ENCODE peak calls at places on chromosomes 1 and 21, in eight cellular contexts. Y is H9, N is upper lobe of left lung, U is A549, T is hepatocyte, A is AG09309, V is GM10248, E is GM20000. I is an unnamed sample.

GRCh38 chr1:85398391-85399064 is 66.4 kb downstream of the DDAH1 start:
- DNase-seq in E (no peak), A (no peak), Y (no peak), U (no peak), N (no peak), V (no peak), T (no peak), I (no peak)

GRCh38 chr1:113530021-113530420 is 139.7 kb downstream of the MAGI3 start:
- DNase-seq in V (no peak), N (no peak), T (no peak), A (no peak), E (no peak), U (no peak), Y (no peak), I (no peak)

GRCh38 chr21:27104749-27105439 is 138.0 kb upstream of the ADAMTS5 start:
- DNase-seq in T (no peak), U (no peak), E (no peak), V (no peak), Y (no peak), N (no peak), A (peak), I (no peak)

GRCh38 chr1:54409156-54410142 is 3.3 kb upstream of the SSBP3 start:
- DNase-seq in V (peak), E (peak), U (no peak), Y (no peak), A (no peak), N (no peak), T (no peak), I (no peak)

GRCh38 chr1:222167111-222167510 is 380.8 kb downstream of the HHIPL2 start:
- DNase-seq in T (peak), E (peak), U (peak), A (peak), N (no peak), Y (peak), V (peak), I (no peak)

GRCh38 chr1:83583351-83584014 is 415.4 kb downstream of the TTLL7 start:
- DNase-seq in V (no peak), Y (peak), N (peak), T (peak), A (no peak), E (no peak), U (no peak), I (no peak)

GRCh38 chr1:112866151-112866550 is 89.8 kb downstream of the SLC16A1 start:
- DNase-seq in U (peak), E (no peak), T (peak), A (peak), Y (no peak), N (no peak), V (no peak), I (no peak)

GRCh38 chr1:7885513-7886298 is 32.8 kb upstream of the UTS2 start:
- DNase-seq in U (no peak), T (peak), Y (peak), E (no peak), N (peak), A (no peak), V (no peak), I (no peak)

GRCh38 chr1:30267856-30268255 is 455.5 kb downstream of the MATN1 start:
- DNase-seq in U (no peak), N (no peak), A (no peak), Y (no peak), T (no peak), E (no peak), V (no peak), I (no peak)

GRCh38 chr1:62417351-62417999 is 19.4 kb upstream of the USP1 start:
- DNase-seq in N (no peak), Y (no peak), U (no peak), A (no peak), V (no peak), T (no peak), E (no peak), I (no peak)

GRCh38 chr1:22120469-22120790 is 22.5 kb downstream of the WNT4 start:
- DNase-seq in E (no peak), V (no peak), A (no peak), U (no peak), T (no peak), Y (no peak), N (no peak), I (no peak)

GRCh38 chr1:235883261-235883927 is 16.7 kb upstream of the LYST start:
- DNase-seq in E (peak), T (peak), U (no peak), N (no peak), Y (no peak), A (peak), V (peak), I (no peak)

GRCh38 chr1:26363549-26364448 is 8.8 kb downstream of the ZNF683 start:
- DNase-seq in N (peak), V (peak), Y (peak), E (peak), U (peak), A (no peak), T (peak), I (peak)

GRCh38 chr1:148362930-148363810 is 119.9 kb downstream of the PPIAL4G start:
- DNase-seq in E (no peak), V (no peak), T (no peak), U (no peak), N (no peak), Y (no peak), A (no peak), I (no peak)

GRCh38 chr1:157813269-157813668 is 6.7 kb downstream of the FCRL1 start:
- DNase-seq in Y (no peak), T (no peak), E (no peak), U (no peak), V (no peak), N (no peak), A (no peak), I (no peak)

GRCh38 chr1:231037585-231038517 is 2.2 kb downstream of the FAM89A start:
- DNase-seq in V (no peak), U (no peak), E (no peak), Y (no peak), A (no peak), T (peak), N (no peak), I (no peak)

GRCh38 chr1:162443906-162444305 is 32.0 kb upstream of the SH2D1B start:
- DNase-seq in A (no peak), Y (no peak), V (no peak), E (no peak), N (no peak), T (no peak), U (no peak), I (no peak)

GRCh38 chr1:69172003-69173000 is 395.4 kb upstream of the LRRC7 start:
- DNase-seq in Y (no peak), U (no peak), E (no peak), V (no peak), N (no peak), T (no peak), A (no peak), I (no peak)

GRCh38 chr1:230858918-230859819 is 9.2 kb downstream of the C1orf198 start:
- DNase-seq in U (no peak), E (no peak), Y (no peak), N (no peak), V (no peak), A (no peak), T (no peak), I (no peak)

GRCh38 chr1:60535713-60536112 is 462.1 kb upstream of the C1orf87 start:
- DNase-seq in Y (no peak), U (no peak), N (no peak), V (no peak), T (no peak), A (no peak), E (no peak), I (no peak)

GRCh38 chr1:220275430-220275829 is 3.2 kb upstream of the RAB3GAP2 start:
- DNase-seq in E (no peak), A (no peak), T (no peak), Y (no peak), V (no peak), N (no peak), U (no peak), I (no peak)

GRCh38 chr1:21638531-21639341 is 30.4 kb downstream of the RAP1GAP start:
- DNase-seq in Y (no peak), N (no peak), T (peak), A (no peak), E (no peak), V (no peak), U (peak), I (no peak)

GRCh38 chr1:56547473-56547872 is 31.9 kb downstream of the PLPP3 start:
- DNase-seq in V (no peak), Y (no peak), E (no peak), A (no peak), U (no peak), T (no peak), N (no peak), I (no peak)

GRCh38 chr1:96388421-96389310 is 332.9 kb upstream of the PTBP2 start:
- DNase-seq in T (no peak), Y (no peak), A (no peak), E (no peak), U (no peak), V (no peak), N (no peak), I (no peak)

GRCh38 chr1:96384611-96385010 is 337.0 kb upstream of the PTBP2 start:
- DNase-seq in A (no peak), V (no peak), N (no peak), T (no peak), U (no peak), E (no peak), Y (no peak), I (no peak)

DNA sequence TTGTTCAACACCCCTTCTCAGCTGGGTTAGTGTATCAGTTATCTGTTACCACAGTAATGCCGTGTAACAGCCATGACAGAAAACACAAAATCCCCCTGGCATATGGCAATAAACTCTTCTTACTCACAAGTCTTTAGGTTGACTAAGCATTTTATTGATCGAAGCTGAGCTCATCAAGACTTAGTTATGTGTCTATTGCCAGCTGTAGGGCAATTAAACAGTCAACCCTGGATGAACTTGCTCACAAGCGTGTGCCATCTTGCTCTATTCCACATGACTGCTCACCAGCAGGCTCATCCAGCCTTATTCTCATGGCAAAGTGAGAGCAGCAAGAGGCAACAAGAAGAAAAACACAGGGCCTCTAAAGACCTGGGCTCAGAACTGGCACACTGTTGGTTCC is 333.8 kb upstream of the PTBP2 start:
- DNase-seq in N (no peak), V (no peak), E (no peak), U (no peak), A (no peak), Y (no peak), T (no peak), I (no peak)
- TF ChIP-seq CTCF in N (no peak), V (no peak), E (no peak), U (no peak), A (no peak), Y (no peak), T (no peak), I (no peak)

GRCh38 chr1:115142616-115143015 is 53.3 kb upstream of the TSPAN2 start:
- DNase-seq in Y (no peak), A (no peak), U (no peak), T (no peak), N (no peak), V (no peak), E (no peak), I (no peak)
- TF ChIP-seq CTCF in Y (no peak), A (peak), U (no peak), T (peak), N (no peak), V (no peak), E (no peak), I (no peak)

DNA sequence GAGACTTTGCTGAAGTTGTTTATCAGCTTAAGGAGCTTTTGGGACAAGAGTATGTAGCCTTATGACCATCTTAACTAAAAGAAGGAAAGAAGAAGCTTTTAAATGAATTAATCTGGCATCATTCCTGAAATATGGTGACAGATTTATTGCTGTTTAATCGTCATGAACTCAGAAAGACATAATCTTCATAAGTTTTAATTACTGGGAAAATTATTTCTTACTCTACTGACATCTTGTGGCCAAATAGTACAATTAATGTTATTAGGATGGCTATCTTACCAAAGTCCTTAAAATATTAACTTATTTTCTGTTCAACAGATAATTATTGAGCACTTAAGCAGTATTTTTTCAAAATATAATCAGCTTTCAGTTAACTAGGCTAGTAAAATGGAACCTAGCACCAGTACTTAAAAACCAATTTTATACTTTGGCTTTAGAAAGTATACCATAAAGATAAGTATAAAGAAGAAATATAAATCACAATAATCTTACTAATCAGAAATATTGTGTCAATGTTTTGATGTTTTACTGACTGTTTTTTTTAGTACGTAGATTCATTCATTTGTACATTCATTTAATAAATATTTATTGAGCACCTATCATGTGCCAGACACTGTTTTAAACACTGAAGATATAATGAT is 34.7 kb upstream of the GPR25 start:
- DNase-seq in T (no peak), A (no peak), U (no peak), E (peak), V (no peak), N (no peak), Y (no peak), I (no peak)
- TF ChIP-seq CTCF in T (peak), A (peak), U (peak), E (no peak), V (peak), N (peak), Y (peak), I (no peak)

DNA sequence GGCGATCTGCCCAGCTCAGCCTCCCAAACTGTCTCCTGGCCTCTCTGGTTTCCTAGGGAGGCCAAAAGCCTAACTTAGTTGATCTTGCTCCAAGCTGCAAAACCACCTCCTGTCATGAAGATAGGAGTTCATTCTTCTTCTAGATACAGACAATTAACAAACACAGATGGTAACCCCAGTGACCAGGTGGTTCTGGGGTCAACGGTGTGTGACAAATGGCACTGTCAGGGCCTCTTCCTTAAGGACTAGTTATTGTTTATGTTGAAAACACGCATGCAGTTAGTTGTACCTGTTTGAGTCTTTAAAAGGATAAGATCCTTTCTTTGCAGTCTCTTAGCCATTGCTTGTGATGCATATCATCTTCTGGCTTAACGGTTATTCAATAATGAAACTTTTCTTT is 4.6 kb upstream of the UMODL1 start:
- DNase-seq in U (no peak), Y (no peak), V (no peak), A (no peak), E (no peak), N (no peak), T (no peak), I (no peak)
- TF ChIP-seq CTCF in U (no peak), Y (no peak), V (no peak), A (no peak), E (no peak), N (no peak), T (no peak), I (no peak)

DNA sequence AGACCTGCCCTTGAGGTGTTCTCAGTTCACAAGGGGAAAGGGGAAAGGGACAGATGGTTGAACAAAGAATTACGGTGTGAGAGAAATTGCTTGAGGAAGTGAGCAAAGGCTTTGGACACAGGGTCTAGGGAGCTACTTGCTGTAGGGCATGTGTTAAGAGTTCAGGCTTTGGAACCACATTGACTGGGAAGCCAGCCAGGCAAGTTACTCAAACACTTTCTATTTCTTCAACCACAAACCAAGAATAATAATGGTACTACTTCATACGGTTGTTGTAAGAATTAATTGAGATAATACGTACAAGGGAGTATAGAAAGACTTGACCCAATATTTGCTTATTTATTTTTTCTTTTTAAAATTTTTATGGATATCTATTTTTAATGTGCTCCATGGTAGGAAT is 26.6 kb downstream of the AK4 start:
- DNase-seq in T (no peak), N (no peak), U (no peak), Y (no peak), A (peak), V (peak), E (peak), I (no peak)
- TF ChIP-seq CTCF in T (no peak), N (no peak), U (no peak), Y (no peak), A (no peak), V (no peak), E (no peak), I (no peak)

GRCh38 chr1:245247791-245248789 is 93.3 kb downstream of the KIF26B start:
- DNase-seq in T (no peak), N (peak), Y (no peak), A (no peak), V (no peak), U (no peak), E (no peak), I (no peak)
- TF ChIP-seq CTCF in T (no peak), N (no peak), Y (no peak), A (no peak), V (no peak), U (no peak), E (no peak), I (no peak)

GRCh38 chr1:184483101-184483813 is 96.4 kb downstream of the C1orf21 start:
- DNase-seq in Y (no peak), N (no peak), U (no peak), A (no peak), V (no peak), T (no peak), E (no peak), I (no peak)
- TF ChIP-seq CTCF in Y (peak), N (peak), U (no peak), A (peak), V (no peak), T (no peak), E (no peak), I (no peak)

GRCh38 chr1:73639494-73639893 is 558.5 kb downstream of the LRRIQ3 start:
- DNase-seq in T (no peak), V (no peak), N (no peak), U (no peak), E (no peak), A (no peak), Y (no peak), I (no peak)

GRCh38 chr1:73637275-73637674 is 560.7 kb downstream of the LRRIQ3 start:
- DNase-seq in E (no peak), T (no peak), V (no peak), Y (no peak), N (no peak), A (no peak), U (no peak), I (no peak)

DNA sequence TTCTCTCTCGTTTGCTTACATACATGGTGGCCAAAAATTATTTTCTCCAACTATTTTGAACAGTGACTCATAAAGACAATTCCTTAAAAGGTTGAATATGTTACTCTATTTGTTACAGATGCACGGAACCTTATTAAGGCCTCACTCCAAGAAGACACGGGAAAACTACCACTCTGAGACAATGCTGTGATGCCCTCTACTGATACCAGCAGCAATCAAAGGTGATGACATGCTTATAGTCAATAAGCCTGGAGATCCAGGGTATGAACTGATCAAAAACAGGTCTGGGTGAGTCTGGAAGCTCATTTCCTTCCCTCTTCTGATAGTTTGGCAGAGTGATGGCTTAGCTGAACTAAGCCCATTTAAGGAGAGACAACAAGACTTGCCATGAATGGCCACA is 563.0 kb downstream of the LRRIQ3 start:
- DNase-seq in E (no peak), T (no peak), V (no peak), A (no peak), U (no peak), Y (no peak), N (no peak), I (no peak)
- TF ChIP-seq CTCF in E (no peak), T (no peak), V (no peak), A (no peak), U (no peak), Y (peak), N (no peak), I (no peak)

DNA sequence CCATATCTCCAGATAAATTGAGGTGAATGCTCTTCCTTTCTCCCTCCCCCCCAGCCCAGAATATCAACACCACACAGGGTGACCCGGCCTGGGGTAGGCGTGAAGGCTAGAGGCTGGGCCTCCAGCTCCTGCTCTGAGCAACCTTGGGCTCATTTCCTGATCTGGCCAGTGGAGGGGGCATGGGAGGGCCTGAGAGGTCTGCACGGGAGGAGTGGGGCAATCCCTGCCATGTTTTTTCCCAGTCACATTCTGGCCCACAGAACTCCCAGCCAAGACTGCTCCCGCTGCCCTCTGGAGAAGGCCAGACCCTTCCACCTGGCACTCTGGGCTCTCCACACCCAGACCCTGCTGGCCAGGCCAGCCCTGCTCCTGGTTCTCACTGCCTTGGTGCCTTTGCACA is 3.9 kb downstream of the CLDN19 start:
- DNase-seq in U (peak), E (peak), V (no peak), Y (no peak), T (peak), A (no peak), N (no peak), I (no peak)
- TF ChIP-seq CTCF in U (no peak), E (no peak), V (peak), Y (peak), T (no peak), A (peak), N (no peak), I (no peak)